ENCODE peak calls at places on chromosomes 2 and 18, in five cellular contexts. W, Y, L, I and K are unnamed samples.
A peak's percentile ranks its signal among the peaks of the same experiment; 100 is the strongest.

GRCh38 chr2:48912110-48912509 is 156.6 kb upstream of the LHCGR start:
- DNase-seq in W (no peak), I (no peak), Y (no peak), L (no peak), K (no peak)

GRCh38 chr2:100409461-100409860 is 8.0 kb downstream of the CHST10 start:
- DNase-seq in L (no peak), I (no peak), Y (no peak), W (no peak), K (no peak)

GRCh38 chr2:179020156-179020750 is 29.7 kb downstream of the CCDC141 start:
- DNase-seq in W (peak; percentile 6), Y (peak; percentile 31), L (peak; percentile 14), I (peak; percentile 48), K (peak; percentile 32)

GRCh38 chr2:32553829-32554432 is 73.9 kb upstream of the TTC27 start:
- DNase-seq in Y (peak; percentile 34), L (peak; percentile 35), W (peak; percentile 29), I (no peak), K (peak; percentile 14)

GRCh38 chr2:147829106-147829505 is 15.7 kb upstream of the ACVR2A start:
- DNase-seq in I (no peak), Y (peak; percentile 11), L (peak; percentile 81), W (no peak), K (peak; percentile 79)

GRCh38 chr2:118084483-118085089 is 3.7 kb upstream of the INSIG2 start:
- DNase-seq in W (no peak), I (no peak), Y (no peak), L (no peak), K (no peak)

GRCh38 chr2:177731384-177731783 is 338.8 kb downstream of the AGPS start:
- DNase-seq in L (no peak), Y (peak; percentile 3), I (no peak), W (no peak), K (no peak)

GRCh38 chr2:165015052-165015642 is 59.8 kb upstream of the SLC38A11 start:
- DNase-seq in L (peak; percentile 56), Y (peak; percentile 27), W (peak; percentile 15), I (peak; percentile 57), K (peak; percentile 57)

GRCh38 chr2:1140389-1141003 is 189.8 kb downstream of the SNTG2 start:
- DNase-seq in I (no peak), Y (no peak), L (peak; percentile 16), W (peak; percentile 49), K (peak; percentile 51)

GRCh38 chr2:24828641-24829040 is 35.4 kb downstream of the CENPO start:
- DNase-seq in I (no peak), L (no peak), W (no peak), Y (no peak), K (no peak)

GRCh38 chr18:11553098-11553940 is 56.1 kb upstream of the SLC35G4 start:
- DNase-seq in I (no peak), L (peak; percentile 47), W (peak; percentile 40), Y (peak; percentile 15), K (peak; percentile 32)

GRCh38 chr2:47535073-47535472 is 132.1 kb downstream of the MSH2 start:
- DNase-seq in W (no peak), Y (no peak), L (no peak), I (no peak), K (no peak)

GRCh38 chr2:231190531-231191197 is 7.8 kb upstream of the ARMC9 start:
- DNase-seq in Y (no peak), I (no peak), W (no peak), L (no peak), K (no peak)